ENCODE peak calls at places on chromosome 21, in five cellular contexts. One of them, this sample, is unnamed.

GRCh38 chr21:44596068-44596725 is 3.9 kb upstream of the KRTAP10-6 start:
- DNase-seq in activated T-cell treated with anti-CD3 and anti-CD28 coated beads for 24 hours: no peak
- DNase-seq in WERI-Rb-1: no peak
- DNase-seq in NCI-H1417: no peak
- DNase-seq in pulmonary artery endothelial cell: no peak
- DNase-seq in this sample: no peak

GRCh38 chr21:41957991-41958766 is 4.4 kb upstream of the C2CD2 start:
- DNase-seq in activated T-cell treated with anti-CD3 and anti-CD28 coated beads for 24 hours: no peak
- DNase-seq in WERI-Rb-1: peak
- DNase-seq in NCI-H1417: peak
- DNase-seq in pulmonary artery endothelial cell: peak
- DNase-seq in this sample: no peak

GRCh38 chr21:44740721-44741120 is 29.3 kb upstream of the TSPEAR start:
- DNase-seq in activated T-cell treated with anti-CD3 and anti-CD28 coated beads for 24 hours: no peak
- DNase-seq in WERI-Rb-1: peak
- DNase-seq in NCI-H1417: no peak
- DNase-seq in pulmonary artery endothelial cell: no peak
- DNase-seq in this sample: no peak

GRCh38 chr21:38277501-38278111 is 20.8 kb downstream of the KCNJ15 start:
- DNase-seq in activated T-cell treated with anti-CD3 and anti-CD28 coated beads for 24 hours: no peak
- DNase-seq in WERI-Rb-1: no peak
- DNase-seq in NCI-H1417: no peak
- DNase-seq in pulmonary artery endothelial cell: peak
- DNase-seq in this sample: no peak

GRCh38 chr21:14686466-14687276 is 140.6 kb upstream of the SAMSN1 start:
- DNase-seq in activated T-cell treated with anti-CD3 and anti-CD28 coated beads for 24 hours: no peak
- DNase-seq in WERI-Rb-1: no peak
- DNase-seq in NCI-H1417: no peak
- DNase-seq in pulmonary artery endothelial cell: no peak
- DNase-seq in this sample: no peak

GRCh38 chr21:44857127-44857892 is 16.2 kb downstream of the PTTG1IP start:
- DNase-seq in activated T-cell treated with anti-CD3 and anti-CD28 coated beads for 24 hours: no peak
- DNase-seq in WERI-Rb-1: no peak
- DNase-seq in NCI-H1417: no peak
- DNase-seq in pulmonary artery endothelial cell: no peak
- DNase-seq in this sample: no peak

GRCh38 chr21:41503331-41503730 is 4.6 kb downstream of the TMPRSS2 start:
- DNase-seq in activated T-cell treated with anti-CD3 and anti-CD28 coated beads for 24 hours: no peak
- DNase-seq in WERI-Rb-1: no peak
- DNase-seq in NCI-H1417: no peak
- DNase-seq in pulmonary artery endothelial cell: no peak
- DNase-seq in this sample: no peak

GRCh38 chr21:27397578-27397977 is 430.7 kb upstream of the ADAMTS5 start:
- DNase-seq in activated T-cell treated with anti-CD3 and anti-CD28 coated beads for 24 hours: no peak
- DNase-seq in WERI-Rb-1: no peak
- DNase-seq in NCI-H1417: no peak
- DNase-seq in pulmonary artery endothelial cell: no peak
- DNase-seq in this sample: no peak

GRCh38 chr21:40625991-40626390 is 221.0 kb downstream of the DSCAM start:
- DNase-seq in activated T-cell treated with anti-CD3 and anti-CD28 coated beads for 24 hours: no peak
- DNase-seq in WERI-Rb-1: no peak
- DNase-seq in NCI-H1417: no peak
- DNase-seq in pulmonary artery endothelial cell: no peak
- DNase-seq in this sample: no peak

GRCh38 chr21:38139380-38140168 is 117.2 kb upstream of the KCNJ15 start:
- DNase-seq in activated T-cell treated with anti-CD3 and anti-CD28 coated beads for 24 hours: no peak
- DNase-seq in WERI-Rb-1: no peak
- DNase-seq in NCI-H1417: no peak
- DNase-seq in pulmonary artery endothelial cell: no peak
- DNase-seq in this sample: no peak

GRCh38 chr21:35323947-35324346 is 274.8 kb upstream of the RUNX1 start:
- DNase-seq in activated T-cell treated with anti-CD3 and anti-CD28 coated beads for 24 hours: no peak
- DNase-seq in WERI-Rb-1: no peak
- DNase-seq in NCI-H1417: no peak
- DNase-seq in pulmonary artery endothelial cell: no peak
- DNase-seq in this sample: no peak

GRCh38 chr21:41141031-41141457 is 26.9 kb upstream of the BACE2 start:
- DNase-seq in activated T-cell treated with anti-CD3 and anti-CD28 coated beads for 24 hours: no peak
- DNase-seq in WERI-Rb-1: no peak
- DNase-seq in NCI-H1417: no peak
- DNase-seq in pulmonary artery endothelial cell: peak
- DNase-seq in this sample: no peak

GRCh38 chr21:42107177-42107880 is 36.2 kb downstream of the UMODL1 start:
- DNase-seq in activated T-cell treated with anti-CD3 and anti-CD28 coated beads for 24 hours: no peak
- DNase-seq in WERI-Rb-1: no peak
- DNase-seq in NCI-H1417: no peak
- DNase-seq in pulmonary artery endothelial cell: no peak
- DNase-seq in this sample: no peak

GRCh38 chr21:41215856-41216408 is 48.0 kb downstream of the BACE2 start:
- DNase-seq in activated T-cell treated with anti-CD3 and anti-CD28 coated beads for 24 hours: no peak
- DNase-seq in WERI-Rb-1: no peak
- DNase-seq in NCI-H1417: no peak
- DNase-seq in pulmonary artery endothelial cell: no peak
- DNase-seq in this sample: no peak

GRCh38 chr21:16509466-16509865 is 779.7 kb downstream of the USP25 start:
- DNase-seq in activated T-cell treated with anti-CD3 and anti-CD28 coated beads for 24 hours: no peak
- DNase-seq in WERI-Rb-1: no peak
- DNase-seq in NCI-H1417: no peak
- DNase-seq in pulmonary artery endothelial cell: no peak
- DNase-seq in this sample: no peak

GRCh38 chr21:45817345-45817744 is 164.2 kb upstream of the COL6A1 start:
- DNase-seq in activated T-cell treated with anti-CD3 and anti-CD28 coated beads for 24 hours: no peak
- DNase-seq in WERI-Rb-1: no peak
- DNase-seq in NCI-H1417: no peak
- DNase-seq in pulmonary artery endothelial cell: no peak
- DNase-seq in this sample: no peak

GRCh38 chr21:40291560-40291959 is 424.3 kb downstream of the PCP4 start:
- DNase-seq in activated T-cell treated with anti-CD3 and anti-CD28 coated beads for 24 hours: no peak
- DNase-seq in WERI-Rb-1: no peak
- DNase-seq in NCI-H1417: no peak
- DNase-seq in pulmonary artery endothelial cell: no peak
- DNase-seq in this sample: no peak

GRCh38 chr21:22128671-22129070 is 1130.5 kb downstream of the NCAM2 start:
- DNase-seq in activated T-cell treated with anti-CD3 and anti-CD28 coated beads for 24 hours: no peak
- DNase-seq in WERI-Rb-1: no peak
- DNase-seq in NCI-H1417: no peak
- DNase-seq in pulmonary artery endothelial cell: no peak
- DNase-seq in this sample: no peak

GRCh38 chr21:38434913-38435533 is 63.3 kb downstream of the ERG start:
- DNase-seq in activated T-cell treated with anti-CD3 and anti-CD28 coated beads for 24 hours: no peak
- DNase-seq in WERI-Rb-1: peak
- DNase-seq in NCI-H1417: no peak
- DNase-seq in pulmonary artery endothelial cell: no peak
- DNase-seq in this sample: no peak

GRCh38 chr21:32578107-32578691 is 7.1 kb downstream of the TCP10L start:
- DNase-seq in activated T-cell treated with anti-CD3 and anti-CD28 coated beads for 24 hours: no peak
- DNase-seq in WERI-Rb-1: no peak
- DNase-seq in NCI-H1417: no peak
- DNase-seq in pulmonary artery endothelial cell: no peak
- DNase-seq in this sample: no peak

GRCh38 chr21:20997633-20998455 is at the start of gene NCAM2:
- DNase-seq in activated T-cell treated with anti-CD3 and anti-CD28 coated beads for 24 hours: peak
- DNase-seq in WERI-Rb-1: peak
- DNase-seq in NCI-H1417: peak
- DNase-seq in pulmonary artery endothelial cell: no peak
- DNase-seq in this sample: no peak

GRCh38 chr21:29318354-29318753 is 19.6 kb downstream of the BACH1 start:
- DNase-seq in activated T-cell treated with anti-CD3 and anti-CD28 coated beads for 24 hours: no peak
- DNase-seq in WERI-Rb-1: no peak
- DNase-seq in NCI-H1417: no peak
- DNase-seq in pulmonary artery endothelial cell: no peak
- DNase-seq in this sample: no peak

GRCh38 chr21:37041706-37042271 is 31.1 kb downstream of the PIGP start:
- DNase-seq in activated T-cell treated with anti-CD3 and anti-CD28 coated beads for 24 hours: no peak
- DNase-seq in WERI-Rb-1: peak
- DNase-seq in NCI-H1417: peak
- DNase-seq in pulmonary artery endothelial cell: no peak
- DNase-seq in this sample: no peak

GRCh38 chr21:27759091-27759659 is 792.3 kb upstream of the ADAMTS5 start:
- DNase-seq in activated T-cell treated with anti-CD3 and anti-CD28 coated beads for 24 hours: no peak
- DNase-seq in WERI-Rb-1: peak
- DNase-seq in NCI-H1417: no peak
- DNase-seq in pulmonary artery endothelial cell: no peak
- DNase-seq in this sample: no peak

GRCh38 chr21:16954787-16955186 is 558.1 kb upstream of the CXADR start:
- DNase-seq in activated T-cell treated with anti-CD3 and anti-CD28 coated beads for 24 hours: no peak
- DNase-seq in WERI-Rb-1: no peak
- DNase-seq in NCI-H1417: no peak
- DNase-seq in pulmonary artery endothelial cell: no peak
- DNase-seq in this sample: no peak

GRCh38 chr21:28220670-28221069 is 772.0 kb downstream of the LTN1 start:
- DNase-seq in activated T-cell treated with anti-CD3 and anti-CD28 coated beads for 24 hours: no peak
- DNase-seq in WERI-Rb-1: no peak
- DNase-seq in NCI-H1417: no peak
- DNase-seq in pulmonary artery endothelial cell: no peak
- DNase-seq in this sample: no peak

GRCh38 chr21:32702702-32703101 is 25.1 kb downstream of the SYNJ1 start:
- DNase-seq in activated T-cell treated with anti-CD3 and anti-CD28 coated beads for 24 hours: no peak
- DNase-seq in WERI-Rb-1: no peak
- DNase-seq in NCI-H1417: no peak
- DNase-seq in pulmonary artery endothelial cell: no peak
- DNase-seq in this sample: no peak

GRCh38 chr21:31351438-31351837 is 7.4 kb upstream of the TIAM1 start:
- DNase-seq in activated T-cell treated with anti-CD3 and anti-CD28 coated beads for 24 hours: no peak
- DNase-seq in WERI-Rb-1: no peak
- DNase-seq in NCI-H1417: no peak
- DNase-seq in pulmonary artery endothelial cell: no peak
- DNase-seq in this sample: no peak

GRCh38 chr21:31233711-31234110 is 110.3 kb downstream of the TIAM1 start:
- DNase-seq in activated T-cell treated with anti-CD3 and anti-CD28 coated beads for 24 hours: no peak
- DNase-seq in WERI-Rb-1: no peak
- DNase-seq in NCI-H1417: no peak
- DNase-seq in pulmonary artery endothelial cell: no peak
- DNase-seq in this sample: no peak

GRCh38 chr21:46100426-46100825 is 2.5 kb downstream of the COL6A2 start:
- DNase-seq in activated T-cell treated with anti-CD3 and anti-CD28 coated beads for 24 hours: no peak
- DNase-seq in WERI-Rb-1: no peak
- DNase-seq in NCI-H1417: no peak
- DNase-seq in pulmonary artery endothelial cell: no peak
- DNase-seq in this sample: no peak

GRCh38 chr21:32499249-32500055 is 85.9 kb downstream of the TCP10L start:
- DNase-seq in activated T-cell treated with anti-CD3 and anti-CD28 coated beads for 24 hours: no peak
- DNase-seq in WERI-Rb-1: no peak
- DNase-seq in NCI-H1417: no peak
- DNase-seq in pulmonary artery endothelial cell: peak
- DNase-seq in this sample: no peak

GRCh38 chr21:39694750-39695149 is 50.2 kb upstream of the IGSF5 start:
- DNase-seq in activated T-cell treated with anti-CD3 and anti-CD28 coated beads for 24 hours: no peak
- DNase-seq in WERI-Rb-1: no peak
- DNase-seq in NCI-H1417: no peak
- DNase-seq in pulmonary artery endothelial cell: no peak
- DNase-seq in this sample: no peak

GRCh38 chr21:42665026-42665425 is 11.6 kb downstream of the PDE9A start:
- DNase-seq in activated T-cell treated with anti-CD3 and anti-CD28 coated beads for 24 hours: no peak
- DNase-seq in WERI-Rb-1: no peak
- DNase-seq in NCI-H1417: no peak
- DNase-seq in pulmonary artery endothelial cell: no peak
- DNase-seq in this sample: no peak